ENCODE peak calls at places on chromosomes 3 and 15, in seven cellular contexts. One of them, this sample, is unnamed.

GRCh38 chr3:52606373-52607085 is 70.1 kb downstream of the UQCC5 start:
- DNase-seq in hypothalamus: no peak
- DNase-seq in CD4-positive, CD25-positive, alpha-beta regulatory T cell: no peak
- DNase-seq in stimulated activated CD4-positive, alpha-beta T cell treated with anti-CD3 and anti-CD28 coated beads, Interleukin-15, amount 100 ng/mL, for 24 hours: no peak
- DNase-seq in CD8-positive, alpha-beta T cell: no peak
- DNase-seq in GM04504: peak
- DNase-seq in IMR-90: peak
- DNase-seq in this sample: no peak

GRCh38 chr3:184154909-184155643 is at the start of gene DVL3:
- DNase-seq in hypothalamus: peak
- DNase-seq in CD4-positive, CD25-positive, alpha-beta regulatory T cell: peak
- DNase-seq in stimulated activated CD4-positive, alpha-beta T cell treated with anti-CD3 and anti-CD28 coated beads, Interleukin-15, amount 100 ng/mL, for 24 hours: peak
- DNase-seq in CD8-positive, alpha-beta T cell: peak
- DNase-seq in GM04504: no peak
- DNase-seq in IMR-90: peak
- DNase-seq in this sample: no peak

GRCh38 chr3:4466783-4467521 is at the start of gene SUMF1:
- DNase-seq in hypothalamus: peak
- DNase-seq in CD4-positive, CD25-positive, alpha-beta regulatory T cell: peak
- DNase-seq in stimulated activated CD4-positive, alpha-beta T cell treated with anti-CD3 and anti-CD28 coated beads, Interleukin-15, amount 100 ng/mL, for 24 hours: peak
- DNase-seq in CD8-positive, alpha-beta T cell: peak
- DNase-seq in GM04504: peak
- DNase-seq in IMR-90: peak
- DNase-seq in this sample: peak

GRCh38 chr3:4898454-4899313 is 80.6 kb upstream of the BHLHE40 start:
- DNase-seq in hypothalamus: no peak
- DNase-seq in CD4-positive, CD25-positive, alpha-beta regulatory T cell: peak
- DNase-seq in stimulated activated CD4-positive, alpha-beta T cell treated with anti-CD3 and anti-CD28 coated beads, Interleukin-15, amount 100 ng/mL, for 24 hours: no peak
- DNase-seq in CD8-positive, alpha-beta T cell: no peak
- DNase-seq in GM04504: no peak
- DNase-seq in IMR-90: peak
- DNase-seq in this sample: no peak

GRCh38 chr15:85408270-85408746 is 27.9 kb downstream of the AKAP13 start:
- DNase-seq in hypothalamus: no peak
- DNase-seq in CD4-positive, CD25-positive, alpha-beta regulatory T cell: peak
- DNase-seq in stimulated activated CD4-positive, alpha-beta T cell treated with anti-CD3 and anti-CD28 coated beads, Interleukin-15, amount 100 ng/mL, for 24 hours: peak
- DNase-seq in CD8-positive, alpha-beta T cell: no peak
- DNase-seq in GM04504: no peak
- DNase-seq in IMR-90: no peak
- DNase-seq in this sample: no peak

GRCh38 chr3:81666502-81667121 is 94.8 kb downstream of the GBE1 start:
- DNase-seq in hypothalamus: no peak
- DNase-seq in CD4-positive, CD25-positive, alpha-beta regulatory T cell: peak
- DNase-seq in stimulated activated CD4-positive, alpha-beta T cell treated with anti-CD3 and anti-CD28 coated beads, Interleukin-15, amount 100 ng/mL, for 24 hours: no peak
- DNase-seq in CD8-positive, alpha-beta T cell: no peak
- DNase-seq in GM04504: peak
- DNase-seq in IMR-90: peak
- DNase-seq in this sample: peak

GRCh38 chr3:108118038-108118727 is 27.4 kb upstream of the CD47 start:
- DNase-seq in hypothalamus: no peak
- DNase-seq in CD4-positive, CD25-positive, alpha-beta regulatory T cell: no peak
- DNase-seq in stimulated activated CD4-positive, alpha-beta T cell treated with anti-CD3 and anti-CD28 coated beads, Interleukin-15, amount 100 ng/mL, for 24 hours: peak
- DNase-seq in CD8-positive, alpha-beta T cell: no peak
- DNase-seq in GM04504: no peak
- DNase-seq in IMR-90: peak
- DNase-seq in this sample: no peak

GRCh38 chr15:62163847-62164499 is 1.1 kb downstream of the C2CD4B start:
- DNase-seq in hypothalamus: no peak
- DNase-seq in CD4-positive, CD25-positive, alpha-beta regulatory T cell: peak
- DNase-seq in stimulated activated CD4-positive, alpha-beta T cell treated with anti-CD3 and anti-CD28 coated beads, Interleukin-15, amount 100 ng/mL, for 24 hours: peak
- DNase-seq in CD8-positive, alpha-beta T cell: no peak
- DNase-seq in GM04504: no peak
- DNase-seq in IMR-90: no peak
- DNase-seq in this sample: no peak

GRCh38 chr3:98057631-98058030 is 22.5 kb upstream of the GABRR3 start:
- DNase-seq in hypothalamus: no peak
- DNase-seq in CD4-positive, CD25-positive, alpha-beta regulatory T cell: no peak
- DNase-seq in stimulated activated CD4-positive, alpha-beta T cell treated with anti-CD3 and anti-CD28 coated beads, Interleukin-15, amount 100 ng/mL, for 24 hours: no peak
- DNase-seq in CD8-positive, alpha-beta T cell: no peak
- DNase-seq in GM04504: no peak
- DNase-seq in IMR-90: no peak
- DNase-seq in this sample: no peak

GRCh38 chr3:153783804-153784203 is 337.4 kb upstream of the ARHGEF26 start:
- DNase-seq in hypothalamus: no peak
- DNase-seq in CD4-positive, CD25-positive, alpha-beta regulatory T cell: no peak
- DNase-seq in stimulated activated CD4-positive, alpha-beta T cell treated with anti-CD3 and anti-CD28 coated beads, Interleukin-15, amount 100 ng/mL, for 24 hours: no peak
- DNase-seq in CD8-positive, alpha-beta T cell: no peak
- DNase-seq in GM04504: no peak
- DNase-seq in IMR-90: no peak
- DNase-seq in this sample: no peak

GRCh38 chr15:40968290-40969085 is 15.2 kb downstream of the CHAC1 start:
- DNase-seq in hypothalamus: no peak
- DNase-seq in CD4-positive, CD25-positive, alpha-beta regulatory T cell: no peak
- DNase-seq in stimulated activated CD4-positive, alpha-beta T cell treated with anti-CD3 and anti-CD28 coated beads, Interleukin-15, amount 100 ng/mL, for 24 hours: no peak
- DNase-seq in CD8-positive, alpha-beta T cell: no peak
- DNase-seq in GM04504: no peak
- DNase-seq in IMR-90: no peak
- DNase-seq in this sample: no peak